ENCODE peak calls at places on chromosome 2, in seven cellular contexts. D is mucosa of gallbladder; E is endothelial cell; G is mucosa of descending colon; X is RCC 7860; R is stimulated activated CD4-positive, alpha-beta T cell treated with anti-CD3 and anti-CD28 coated beads, Interleukin-15, amount 100 ng/mL, for 24 hours; J is amniotic stem cell. L is an unnamed sample.

GRCh38 chr2:83850071-83850725 is 608.9 kb downstream of the SUCLG1 start:
- DNase-seq in D (no peak), E (no peak), G (no peak), X (no peak), R (no peak), J (no peak), L (no peak)

GRCh38 chr2:216545359-216545758 is 46.7 kb downstream of the RPL37A start:
- DNase-seq in D (no peak), E (no peak), G (no peak), X (no peak), R (no peak), J (no peak), L (no peak)

GRCh38 chr2:161915121-161915520 is 158.9 kb downstream of the DPP4 start:
- DNase-seq in D (no peak), E (no peak), G (no peak), X (no peak), R (no peak), J (no peak), L (no peak)

GRCh38 chr2:124489686-124490085 is 464.6 kb downstream of the CNTNAP5 start:
- DNase-seq in D (no peak), E (no peak), G (no peak), X (peak), R (no peak), J (no peak), L (no peak)

GRCh38 chr2:179910735-179911113 is 49.3 kb upstream of the ZNF385B start:
- DNase-seq in D (no peak), E (no peak), G (no peak), X (no peak), R (no peak), J (no peak), L (no peak)

GRCh38 chr2:180652794-180653193 is 327.6 kb upstream of the UBE2E3 start:
- DNase-seq in D (no peak), E (no peak), G (no peak), X (no peak), R (no peak), J (no peak), L (no peak)

GRCh38 chr2:10009271-10009810 is 34.0 kb upstream of the KLF11 start:
- DNase-seq in D (no peak), E (no peak), G (no peak), X (no peak), R (no peak), J (no peak), L (no peak)

GRCh38 chr2:21836766-21837543 is 713.2 kb downstream of the TDRD15 start:
- DNase-seq in D (no peak), E (no peak), G (no peak), X (no peak), R (no peak), J (no peak), L (no peak)

GRCh38 chr2:11100130-11100529 is 55.1 kb upstream of the SLC66A3 start:
- DNase-seq in D (no peak), E (no peak), G (no peak), X (no peak), R (no peak), J (no peak), L (no peak)

GRCh38 chr2:36352024-36352398 is 3.6 kb upstream of the CRIM1 start:
- DNase-seq in D (no peak), E (no peak), G (no peak), X (peak), R (no peak), J (no peak), L (no peak)

GRCh38 chr2:193824474-193824873 is 1629.7 kb upstream of the TMEFF2 start:
- DNase-seq in D (no peak), E (no peak), G (no peak), X (peak), R (no peak), J (no peak), L (no peak)

GRCh38 chr2:212227755-212228154 is 310.8 kb downstream of the ERBB4 start:
- DNase-seq in D (peak), E (no peak), G (no peak), X (no peak), R (no peak), J (peak), L (no peak)

GRCh38 chr2:183519371-183520056 is 395.3 kb downstream of the NUP35 start:
- DNase-seq in D (no peak), E (no peak), G (no peak), X (no peak), R (no peak), J (no peak), L (no peak)

L was measured in activated CD4-positive, alpha-beta memory T cell treated with anti-CD3 and anti-CD28 coated beads for 36 hours.